ENCODE peak calls at places on chromosomes 16 and 17, in eight cellular contexts. One of them, this sample, is unnamed.

GRCh38 chr17:17056167-17056562 is 13.9 kb downstream of the MPRIP start:
- DNase-seq in fibroblast of the aortic adventitia: no peak
- DNase-seq in sciatic nerve: peak
- DNase-seq in HT-29: no peak
- DNase-seq in ELR: no peak
- DNase-seq in iris pigment epithelial cell: no peak
- DNase-seq in NCI-H774: no peak
- DNase-seq in left ventricle myocardium inferior: no peak
- DNase-seq in this sample: no peak

GRCh38 chr17:79137791-79138190 is 63.2 kb downstream of the ENGASE start:
- DNase-seq in left ventricle myocardium inferior: no peak
- DNase-seq in ELR: no peak
- DNase-seq in iris pigment epithelial cell: no peak
- DNase-seq in fibroblast of the aortic adventitia: no peak
- DNase-seq in sciatic nerve: no peak
- DNase-seq in NCI-H774: no peak
- DNase-seq in HT-29: no peak
- DNase-seq in this sample: no peak

GRCh38 chr17:44872131-44872768 is 24.6 kb downstream of the HIGD1B start:
- DNase-seq in fibroblast of the aortic adventitia: peak
- DNase-seq in NCI-H774: peak
- DNase-seq in iris pigment epithelial cell: no peak
- DNase-seq in sciatic nerve: no peak
- DNase-seq in ELR: no peak
- DNase-seq in HT-29: no peak
- DNase-seq in left ventricle myocardium inferior: peak
- DNase-seq in this sample: no peak

GRCh38 chr17:49409066-49409465 is 5.6 kb downstream of the PHB1 start:
- DNase-seq in NCI-H774: no peak
- DNase-seq in ELR: no peak
- DNase-seq in left ventricle myocardium inferior: no peak
- DNase-seq in fibroblast of the aortic adventitia: no peak
- DNase-seq in iris pigment epithelial cell: no peak
- DNase-seq in sciatic nerve: no peak
- DNase-seq in HT-29: peak
- DNase-seq in this sample: no peak

GRCh38 chr17:78257810-78258322 is 26.4 kb downstream of the TMEM235 start:
- DNase-seq in fibroblast of the aortic adventitia: no peak
- DNase-seq in ELR: no peak
- DNase-seq in iris pigment epithelial cell: peak
- DNase-seq in left ventricle myocardium inferior: peak
- DNase-seq in sciatic nerve: no peak
- DNase-seq in NCI-H774: no peak
- DNase-seq in HT-29: no peak
- DNase-seq in this sample: no peak

GRCh38 chr17:65297384-65297783 is 160.2 kb downstream of the RGS9 start:
- DNase-seq in fibroblast of the aortic adventitia: peak
- DNase-seq in left ventricle myocardium inferior: no peak
- DNase-seq in NCI-H774: no peak
- DNase-seq in ELR: peak
- DNase-seq in sciatic nerve: no peak
- DNase-seq in HT-29: no peak
- DNase-seq in iris pigment epithelial cell: peak
- DNase-seq in this sample: no peak

GRCh38 chr16:85239239-85239638 is 127.0 kb upstream of the CIBAR2 start:
- DNase-seq in HT-29: no peak
- DNase-seq in left ventricle myocardium inferior: no peak
- DNase-seq in iris pigment epithelial cell: no peak
- DNase-seq in ELR: no peak
- DNase-seq in sciatic nerve: no peak
- DNase-seq in fibroblast of the aortic adventitia: no peak
- DNase-seq in NCI-H774: no peak
- DNase-seq in this sample: no peak

GRCh38 chr17:70661342-70662222 is 492.2 kb downstream of the KCNJ2 start:
- DNase-seq in iris pigment epithelial cell: peak
- DNase-seq in ELR: peak
- DNase-seq in HT-29: peak
- DNase-seq in NCI-H774: peak
- DNase-seq in fibroblast of the aortic adventitia: no peak
- DNase-seq in sciatic nerve: no peak
- DNase-seq in left ventricle myocardium inferior: no peak
- DNase-seq in this sample: no peak

GRCh38 chr16:77868478-77868877 is 80.1 kb downstream of the VAT1L start:
- DNase-seq in ELR: no peak
- DNase-seq in iris pigment epithelial cell: no peak
- DNase-seq in sciatic nerve: no peak
- DNase-seq in NCI-H774: no peak
- DNase-seq in HT-29: no peak
- DNase-seq in fibroblast of the aortic adventitia: no peak
- DNase-seq in left ventricle myocardium inferior: no peak
- DNase-seq in this sample: no peak

GRCh38 chr16:83116274-83116892 is 489.6 kb downstream of the CDH13 start:
- DNase-seq in sciatic nerve: no peak
- DNase-seq in fibroblast of the aortic adventitia: peak
- DNase-seq in HT-29: no peak
- DNase-seq in iris pigment epithelial cell: peak
- DNase-seq in NCI-H774: no peak
- DNase-seq in left ventricle myocardium inferior: no peak
- DNase-seq in ELR: no peak
- DNase-seq in this sample: no peak

GRCh38 chr17:63696381-63696961 is 3.5 kb downstream of the LIMD2 start:
- DNase-seq in ELR: peak
- DNase-seq in HT-29: peak
- DNase-seq in fibroblast of the aortic adventitia: peak
- DNase-seq in NCI-H774: no peak
- DNase-seq in iris pigment epithelial cell: no peak
- DNase-seq in sciatic nerve: peak
- DNase-seq in left ventricle myocardium inferior: no peak
- DNase-seq in this sample: peak

GRCh38 chr17:82754297-82755208 is 2.7 kb downstream of the TBCD start:
- DNase-seq in fibroblast of the aortic adventitia: no peak
- DNase-seq in left ventricle myocardium inferior: no peak
- DNase-seq in NCI-H774: no peak
- DNase-seq in HT-29: peak
- DNase-seq in ELR: no peak
- DNase-seq in iris pigment epithelial cell: peak
- DNase-seq in sciatic nerve: no peak
- DNase-seq in this sample: peak

GRCh38 chr16:83533193-83533592 is 274.6 kb upstream of the HSBP1 start:
- DNase-seq in left ventricle myocardium inferior: no peak
- DNase-seq in ELR: peak
- DNase-seq in NCI-H774: peak
- DNase-seq in sciatic nerve: no peak
- DNase-seq in HT-29: peak
- DNase-seq in fibroblast of the aortic adventitia: no peak
- DNase-seq in iris pigment epithelial cell: peak
- DNase-seq in this sample: no peak

GRCh38 chr17:21239680-21240374 is 13.4 kb downstream of the NATD1 start:
- DNase-seq in sciatic nerve: no peak
- DNase-seq in HT-29: peak
- DNase-seq in NCI-H774: no peak
- DNase-seq in fibroblast of the aortic adventitia: peak
- DNase-seq in iris pigment epithelial cell: peak
- DNase-seq in ELR: peak
- DNase-seq in left ventricle myocardium inferior: no peak
- DNase-seq in this sample: no peak

GRCh38 chr17:1873418-1873817 is 43.6 kb downstream of the RPA1 start:
- DNase-seq in iris pigment epithelial cell: no peak
- DNase-seq in ELR: no peak
- DNase-seq in fibroblast of the aortic adventitia: no peak
- DNase-seq in NCI-H774: no peak
- DNase-seq in HT-29: no peak
- DNase-seq in sciatic nerve: no peak
- DNase-seq in left ventricle myocardium inferior: no peak
- DNase-seq in this sample: no peak

GRCh38 chr17:19338031-19338990 is 24.2 kb downstream of the B9D1 start:
- DNase-seq in iris pigment epithelial cell: peak
- DNase-seq in ELR: peak
- DNase-seq in HT-29: peak
- DNase-seq in left ventricle myocardium inferior: peak
- DNase-seq in fibroblast of the aortic adventitia: peak
- DNase-seq in NCI-H774: no peak
- DNase-seq in sciatic nerve: peak
- DNase-seq in this sample: no peak

GRCh38 chr17:3669548-3669947 is 936 bp downstream of the EMC6 start:
- DNase-seq in iris pigment epithelial cell: no peak
- DNase-seq in fibroblast of the aortic adventitia: no peak
- DNase-seq in left ventricle myocardium inferior: no peak
- DNase-seq in sciatic nerve: no peak
- DNase-seq in NCI-H774: no peak
- DNase-seq in HT-29: no peak
- DNase-seq in ELR: no peak
- DNase-seq in this sample: no peak

GRCh38 chr16:65572156-65572555 is 450.3 kb upstream of the CDH11 start:
- DNase-seq in ELR: peak
- DNase-seq in iris pigment epithelial cell: peak
- DNase-seq in sciatic nerve: no peak
- DNase-seq in fibroblast of the aortic adventitia: peak
- DNase-seq in NCI-H774: no peak
- DNase-seq in left ventricle myocardium inferior: no peak
- DNase-seq in HT-29: no peak
- DNase-seq in this sample: no peak

GRCh38 chr16:13376174-13376573 is 474.8 kb downstream of the SHISA9 start:
- DNase-seq in iris pigment epithelial cell: no peak
- DNase-seq in fibroblast of the aortic adventitia: no peak
- DNase-seq in left ventricle myocardium inferior: no peak
- DNase-seq in HT-29: no peak
- DNase-seq in NCI-H774: no peak
- DNase-seq in sciatic nerve: no peak
- DNase-seq in ELR: no peak
- DNase-seq in this sample: no peak

GRCh38 chr16:14314116-14314515 is 243.0 kb downstream of the MRTFB start:
- DNase-seq in sciatic nerve: no peak
- DNase-seq in fibroblast of the aortic adventitia: no peak
- DNase-seq in iris pigment epithelial cell: no peak
- DNase-seq in NCI-H774: no peak
- DNase-seq in left ventricle myocardium inferior: no peak
- DNase-seq in HT-29: no peak
- DNase-seq in ELR: no peak
- DNase-seq in this sample: no peak

GRCh38 chr17:61328351-61328750 is 71.3 kb upstream of the TBX2 start:
- DNase-seq in fibroblast of the aortic adventitia: no peak
- DNase-seq in sciatic nerve: no peak
- DNase-seq in ELR: no peak
- DNase-seq in iris pigment epithelial cell: no peak
- DNase-seq in NCI-H774: no peak
- DNase-seq in left ventricle myocardium inferior: no peak
- DNase-seq in HT-29: no peak
- DNase-seq in this sample: no peak

GRCh38 chr17:50056961-50057330 is 1.0 kb downstream of the ITGA3 start:
- DNase-seq in left ventricle myocardium inferior: no peak
- DNase-seq in sciatic nerve: no peak
- DNase-seq in NCI-H774: no peak
- DNase-seq in iris pigment epithelial cell: peak
- DNase-seq in fibroblast of the aortic adventitia: no peak
- DNase-seq in ELR: peak
- DNase-seq in HT-29: peak
- DNase-seq in this sample: no peak

GRCh38 chr17:57699751-57700186 is 45.3 kb downstream of the CCDC182 start:
- DNase-seq in HT-29: no peak
- DNase-seq in iris pigment epithelial cell: no peak
- DNase-seq in fibroblast of the aortic adventitia: no peak
- DNase-seq in ELR: no peak
- DNase-seq in sciatic nerve: no peak
- DNase-seq in left ventricle myocardium inferior: no peak
- DNase-seq in NCI-H774: no peak
- DNase-seq in this sample: no peak

GRCh38 chr17:60335289-60335688 is 56.6 kb downstream of the USP32 start:
- DNase-seq in left ventricle myocardium inferior: no peak
- DNase-seq in sciatic nerve: no peak
- DNase-seq in ELR: no peak
- DNase-seq in iris pigment epithelial cell: no peak
- DNase-seq in NCI-H774: no peak
- DNase-seq in fibroblast of the aortic adventitia: no peak
- DNase-seq in HT-29: no peak
- DNase-seq in this sample: no peak

GRCh38 chr16:81582655-81583441 is 138.2 kb downstream of the CMIP start:
- DNase-seq in NCI-H774: no peak
- DNase-seq in left ventricle myocardium inferior: no peak
- DNase-seq in HT-29: no peak
- DNase-seq in iris pigment epithelial cell: no peak
- DNase-seq in fibroblast of the aortic adventitia: no peak
- DNase-seq in sciatic nerve: no peak
- DNase-seq in ELR: no peak
- DNase-seq in this sample: no peak

GRCh38 chr17:30905742-30906100 is 317 bp downstream of the TEFM start:
- DNase-seq in left ventricle myocardium inferior: no peak
- DNase-seq in NCI-H774: no peak
- DNase-seq in HT-29: peak
- DNase-seq in ELR: peak
- DNase-seq in sciatic nerve: peak
- DNase-seq in fibroblast of the aortic adventitia: no peak
- DNase-seq in iris pigment epithelial cell: no peak
- DNase-seq in this sample: no peak

GRCh38 chr17:68580236-68580903 is 20.8 kb downstream of the FAM20A start:
- DNase-seq in left ventricle myocardium inferior: no peak
- DNase-seq in fibroblast of the aortic adventitia: peak
- DNase-seq in HT-29: no peak
- DNase-seq in ELR: no peak
- DNase-seq in sciatic nerve: peak
- DNase-seq in NCI-H774: no peak
- DNase-seq in iris pigment epithelial cell: peak
- DNase-seq in this sample: no peak

GRCh38 chr17:37079735-37080134 is 131.0 kb downstream of the AATF start:
- DNase-seq in left ventricle myocardium inferior: no peak
- DNase-seq in NCI-H774: no peak
- DNase-seq in fibroblast of the aortic adventitia: peak
- DNase-seq in HT-29: no peak
- DNase-seq in sciatic nerve: no peak
- DNase-seq in iris pigment epithelial cell: peak
- DNase-seq in ELR: no peak
- DNase-seq in this sample: no peak

GRCh38 chr17:36921131-36921851 is 16.0 kb upstream of the LHX1 start:
- DNase-seq in sciatic nerve: no peak
- DNase-seq in NCI-H774: no peak
- DNase-seq in HT-29: peak
- DNase-seq in ELR: peak
- DNase-seq in iris pigment epithelial cell: peak
- DNase-seq in fibroblast of the aortic adventitia: peak
- DNase-seq in left ventricle myocardium inferior: no peak
- DNase-seq in this sample: peak

This sample was measured in retina.